ENCODE peak calls at places on chromosome 4, in nine cellular contexts. Y is type B pancreatic cell; E is stimulated activated CD8-positive, alpha-beta memory T cell treated with anti-CD3 and anti-CD28 coated beads, Interleukin-15, amount 100 ng/mL, for 4 hours; F is activated effector memory CD4-positive, alpha-beta T cell treated with Interleukin-2 at 50 U/mL for 16 hours; A is Jurkat, Clone E6-1; T is RCC 7860; W is putamen; V is NAMALWA; R is germinal center. I is an unnamed sample.

GRCh38 chr4:151284534-151285245 is 7.7 kb downstream of the PRSS48 start:
- DNase-seq in E (no peak), W (no peak), A (no peak), Y (no peak), V (no peak), T (no peak), R (no peak), F (no peak), I (no peak)

GRCh38 chr4:55547461-55547770 is 707 bp upstream of the CLOCK start:
- DNase-seq in Y (no peak), V (no peak), E (no peak), T (peak; percentile 35), W (no peak), F (no peak), A (no peak), R (no peak), I (no peak)

GRCh38 chr4:86048426-86048825 is 311.4 kb downstream of the MAPK10 start:
- DNase-seq in E (no peak), F (no peak), R (no peak), V (no peak), A (no peak), T (no peak), W (no peak), Y (no peak), I (peak; percentile 37)

GRCh38 chr4:91212140-91212681 is 1085.0 kb downstream of the CCSER1 start:
- DNase-seq in A (no peak), R (no peak), Y (no peak), W (no peak), V (no peak), T (no peak), E (no peak), F (no peak), I (no peak)

GRCh38 chr4:48290146-48290772 is 20.6 kb upstream of the TEC start:
- DNase-seq in W (no peak), V (peak; percentile 34), F (no peak), A (no peak), T (peak; percentile 32), Y (no peak), E (no peak), R (peak; percentile 51), I (no peak)

GRCh38 chr4:88185916-88186315 is 27.5 kb upstream of the ABCG2 start:
- DNase-seq in W (no peak), V (no peak), Y (no peak), A (no peak), E (no peak), T (no peak), R (no peak), F (no peak), I (peak; percentile 11)

GRCh38 chr4:173443121-173443520 is 44.2 kb upstream of the SCRG1 start:
- DNase-seq in V (no peak), F (no peak), A (no peak), R (no peak), T (no peak), E (no peak), Y (no peak), W (no peak), I (no peak)

GRCh38 chr4:41757521-41758156 is 9.1 kb upstream of the PHOX2B start:
- DNase-seq in A (no peak), F (no peak), E (no peak), V (no peak), Y (no peak), W (no peak), T (no peak), R (no peak), I (no peak)

GRCh38 chr4:32128549-32128948 is 1408.4 kb downstream of the PCDH7 start:
- DNase-seq in Y (no peak), T (no peak), F (no peak), W (no peak), R (no peak), A (no peak), V (no peak), E (no peak), I (no peak)

I was measured in AG09319.